ENCODE peak calls at places on chromosomes 4 and X, in five cellular contexts. A is mammary epithelial cell, Q is SJSA1, E is uterus, W is tibial artery. Y is an unnamed sample.

GRCh38 chr4:70138751-70139150 is 15.3 kb upstream of the PRR27 start:
- DNase-seq in E (no peak), W (no peak), A (no peak), Q (no peak), Y (no peak)

GRCh38 chr4:38902695-38903094 is 35.1 kb downstream of the FAM114A1 start:
- DNase-seq in Q (no peak), A (peak; percentile 17), W (no peak), E (no peak), Y (no peak)

GRCh38 chr4:9954468-9954867 is 66.8 kb downstream of the SLC2A9 start:
- DNase-seq in Q (no peak), E (no peak), A (no peak), W (no peak), Y (peak; percentile 28)

GRCh38 chrX:30488092-30488491 is 89.5 kb downstream of the TASL start:
- DNase-seq in W (no peak), Q (no peak), A (no peak), E (no peak), Y (no peak)

GRCh38 chr4:65007841-65008439 is 598.7 kb upstream of the TECRL start:
- DNase-seq in W (no peak), E (no peak), Q (peak; percentile 3), A (peak; percentile 23), Y (no peak)

GRCh38 chr4:153346563-153346962 is 2.1 kb downstream of the MND1 start:
- DNase-seq in E (no peak), W (no peak), Q (no peak), A (no peak), Y (no peak)

GRCh38 chr4:57147335-57148060 is 37.3 kb upstream of the IGFBP7 start:
- DNase-seq in Q (no peak), A (no peak), E (no peak), W (no peak), Y (no peak)

GRCh38 chr4:1711055-1711905 is 839 bp downstream of the SLBP start:
- DNase-seq in W (peak; percentile 85), Q (peak; percentile 30), A (peak; percentile 56), E (peak; percentile 37), Y (no peak)

GRCh38 chr4:156931267-156931666 is 40.3 kb downstream of the PDGFC start:
- DNase-seq in W (no peak), A (peak; percentile 93), E (no peak), Q (peak; percentile 95), Y (no peak)

GRCh38 chrX:106912864-106913263 is 7.3 kb upstream of the CLDN2 start:
- DNase-seq in A (peak; percentile 19), Q (no peak), W (no peak), E (no peak), Y (no peak)

GRCh38 chr4:176753049-176753448 is 39.7 kb downstream of the VEGFC start:
- DNase-seq in E (no peak), Q (peak; percentile 87), W (no peak), A (peak; percentile 57), Y (no peak)

GRCh38 chr4:188428935-188429334 is 289.7 kb downstream of the TRIML1 start:
- DNase-seq in E (no peak), W (no peak), A (peak; percentile 76), Q (no peak), Y (no peak)

GRCh38 chr4:176779421-176779820 is 13.3 kb downstream of the VEGFC start:
- DNase-seq in Q (no peak), A (no peak), W (no peak), E (no peak), Y (no peak)

GRCh38 chr4:3192827-3193226 is 56.1 kb upstream of the MSANTD1 start:
- DNase-seq in W (no peak), A (no peak), E (no peak), Q (no peak), Y (no peak)

GRCh38 chrX:72317139-72317538 is 11.4 kb upstream of the CITED1 start:
- DNase-seq in W (no peak), A (no peak), Q (no peak), E (no peak), Y (no peak)

GRCh38 chrX:23503835-23504539 is 163.3 kb upstream of the PRDX4 start:
- DNase-seq in E (no peak), Q (no peak), A (peak; percentile 90), W (peak; percentile 91), Y (peak; percentile 76)

GRCh38 chrX:116204947-116205346 is 34.4 kb downstream of the AGTR2 start:
- DNase-seq in A (peak; percentile 11), W (no peak), E (no peak), Q (peak; percentile 15), Y (no peak)

GRCh38 chrX:117511379-117511778 is 605.2 kb downstream of the KLHL13 start:
- DNase-seq in Q (no peak), W (no peak), A (no peak), E (no peak), Y (no peak)

GRCh38 chr4:116066711-116067245 is 953.4 kb upstream of the NDST4 start:
- DNase-seq in W (no peak), Q (no peak), A (peak; percentile 74), E (no peak), Y (no peak)

GRCh38 chrX:96566856-96567255 is 117.8 kb upstream of the DIAPH2 start:
- DNase-seq in A (no peak), Q (no peak), W (no peak), E (no peak), Y (no peak)

GRCh38 chr4:159077702-159078495 is 25.0 kb upstream of the RAPGEF2 start:
- DNase-seq in A (peak; percentile 88), W (no peak), Q (no peak), E (no peak), Y (no peak)

DNA sequence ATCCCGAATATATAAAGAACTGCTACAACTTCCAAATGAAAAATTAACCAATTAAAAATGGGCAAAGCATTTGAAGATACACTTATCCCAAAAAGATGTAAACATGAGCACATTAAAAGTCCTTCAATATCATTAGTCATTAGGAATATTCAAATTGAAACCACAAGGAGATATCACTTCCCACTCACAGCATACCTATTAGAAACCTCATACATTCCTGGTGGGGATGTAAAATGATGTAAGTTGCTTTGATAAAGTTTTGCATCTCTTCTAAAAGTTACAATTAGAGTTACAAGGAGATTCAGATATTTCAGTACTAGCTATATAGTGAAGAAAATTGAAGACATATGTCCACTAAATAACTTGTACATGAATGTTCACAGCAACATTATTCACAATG is 1109.3 kb upstream of the LCORL start:
- DNase-seq in Q (no peak), A (peak; percentile 1), E (no peak), W (no peak), Y (no peak)
- H3K9me3 ChIP-seq in Q (no peaks in the 10 kb centered on the region), A (no peaks in the 10 kb centered on the region), E (no peaks in the 10 kb centered on the region), W (no peaks in the 10 kb centered on the region), Y (no peaks in the 10 kb centered on the region)

DNA sequence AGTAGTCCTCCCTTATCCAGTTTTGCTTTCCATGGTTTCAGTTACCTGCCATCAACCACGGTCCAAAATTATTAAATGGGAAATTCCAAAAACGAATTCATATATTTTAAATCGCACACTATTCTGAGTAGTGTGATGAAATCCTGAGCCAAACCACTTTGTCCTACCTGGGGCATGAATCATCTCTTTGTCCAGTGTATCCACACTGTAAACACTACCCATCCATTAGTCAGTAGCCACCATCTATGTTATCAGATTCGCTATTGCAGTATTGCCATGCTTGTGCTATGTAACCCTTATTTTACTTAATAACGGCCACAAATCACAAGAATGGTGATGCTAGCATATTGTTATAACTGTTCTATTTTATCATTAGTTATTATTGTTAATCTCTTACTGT is 704.6 kb downstream of the SMARCA1 start:
- DNase-seq in Q (no peak), W (no peak), E (no peak), A (no peak), Y (no peak)
- H3K27me3 ChIP-seq in Q (no peaks in the 10 kb centered on the region), W (no peaks in the 10 kb centered on the region), E (no peaks in the 10 kb centered on the region), A (no peaks in the 10 kb centered on the region), Y (no peaks in the 10 kb centered on the region)

GRCh38 chrX:76550016-76550415 is 122.5 kb downstream of the MAGEE1 start:
- DNase-seq in Q (no peak), A (no peak), W (no peak), E (no peak), Y (no peak)

GRCh38 chrX:76555269-76555668 is 127.8 kb downstream of the MAGEE1 start:
- DNase-seq in Q (no peak), A (no peak), E (no peak), W (no peak), Y (no peak)

GRCh38 chrX:76555816-76556215 is 128.3 kb downstream of the MAGEE1 start:
- DNase-seq in A (peak; percentile 12), Q (no peak), W (no peak), E (no peak), Y (no peak)
- H3K9me3 ChIP-seq in A (peaks cover 8% of the 10 kb centered on the region), Q (no peaks in the 10 kb centered on the region), W (peaks cover 67% of the 10 kb centered on the region), E (no peaks in the 10 kb centered on the region), Y (peaks cover 11% of the 10 kb centered on the region)

GRCh38 chr4:7415927-7416686 is 18.6 kb downstream of the PSAPL1 start:
- DNase-seq in Q (no peak), A (no peak), E (no peak), W (peak; percentile 41), Y (no peak)
- H3K27me3 ChIP-seq in Q (no peaks in the 10 kb centered on the region), A (no peaks in the 10 kb centered on the region), E (no peaks in the 10 kb centered on the region), W (no peaks in the 10 kb centered on the region), Y (no peaks in the 10 kb centered on the region)

GRCh38 chrX:1077140-1077539 is 135.3 kb downstream of the CRLF2 start:
- DNase-seq in A (no peak), Q (no peak), W (no peak), E (no peak), Y (no peak)
- H3K9me3 ChIP-seq in A (peaks cover 20% of the 10 kb centered on the region), Q (peaks cover 6% of the 10 kb centered on the region), W (peaks cover 9% of the 10 kb centered on the region), E (no peaks in the 10 kb centered on the region), Y (peaks cover 12% of the 10 kb centered on the region)

GRCh38 chrX:153848325-153848724 is 18.0 kb upstream of the PDZD4 start:
- DNase-seq in A (no peak), E (no peak), Q (no peak), W (no peak), Y (no peak)

GRCh38 chrX:153845195-153845594 is 14.9 kb upstream of the PDZD4 start:
- DNase-seq in E (no peak), W (no peak), Q (no peak), A (no peak), Y (no peak)

GRCh38 chrX:153844509-153845082 is 14.3 kb upstream of the PDZD4 start:
- DNase-seq in E (no peak), Q (no peak), A (no peak), W (no peak), Y (no peak)

DNA sequence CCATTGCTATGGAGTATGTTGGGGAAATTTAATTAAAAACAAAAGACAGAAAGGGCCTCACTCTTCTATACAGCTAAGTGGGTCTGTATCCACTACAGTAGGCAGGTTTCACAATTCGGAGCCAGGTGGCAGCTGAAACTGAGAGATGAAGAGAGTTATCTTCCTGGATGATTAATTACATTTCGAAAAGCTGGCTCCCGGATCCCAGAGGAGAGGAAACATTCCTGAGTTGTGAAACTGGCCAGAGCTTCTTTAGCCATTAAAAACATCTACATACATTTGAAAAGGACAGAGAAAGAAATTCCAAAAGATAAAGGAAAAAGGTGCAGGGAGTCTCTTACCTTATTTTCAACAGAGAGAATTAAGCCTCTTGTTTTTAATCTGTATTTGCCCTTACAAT is 15.5 kb upstream of the PDZD4 start:
- DNase-seq in W (no peak), Q (no peak), A (peak; percentile 14), E (no peak), Y (no peak)
- H3K27me3 ChIP-seq in W (no peaks in the 10 kb centered on the region), Q (no peaks in the 10 kb centered on the region), A (no peaks in the 10 kb centered on the region), E (no peaks in the 10 kb centered on the region), Y (peaks cover 3% of the 10 kb centered on the region)

GRCh38 chr4:186032259-186032658 is 36.7 kb upstream of the TLR3 start:
- DNase-seq in A (no peak), Q (no peak), W (no peak), E (no peak), Y (no peak)
- H3K9me3 ChIP-seq in A (peaks cover 6% of the 10 kb centered on the region), Q (no peaks in the 10 kb centered on the region), W (no peaks in the 10 kb centered on the region), E (no peaks in the 10 kb centered on the region), Y (no peaks in the 10 kb centered on the region)

Y was measured in right atrium auricular region.